ENCODE peak calls at places on chromosomes 1 and 21, in four cellular contexts. E is aorta, Q is suprapubic skin, X is lower leg skin. T is an unnamed sample.

GRCh38 chr21:45209046-45209445 is 78.6 kb downstream of the POFUT2 start:
- DNase-seq in X (no peak), Q (no peak), E (no peak), T (no peak)

GRCh38 chr1:47696911-47697441 is 259.1 kb downstream of the FOXD2 start:
- DNase-seq in X (no peak), E (peak), Q (peak), T (peak)

GRCh38 chr1:42779725-42780124 is 5.1 kb upstream of the TMEM269 start:
- DNase-seq in X (no peak), Q (no peak), E (no peak), T (no peak)

GRCh38 chr1:211742889-211743529 is 67.6 kb upstream of the NEK2 start:
- DNase-seq in X (no peak), Q (no peak), E (no peak), T (no peak)

GRCh38 chr1:237861944-237862343 is 28.8 kb downstream of the ZP4 start:
- DNase-seq in Q (no peak), X (no peak), E (no peak), T (no peak)

GRCh38 chr1:60510162-60510561 is 436.6 kb upstream of the C1orf87 start:
- DNase-seq in X (no peak), Q (no peak), E (no peak), T (no peak)

GRCh38 chr1:117820694-117821381 is 108.6 kb downstream of the GDAP2 start:
- DNase-seq in X (no peak), E (no peak), Q (no peak), T (no peak)

GRCh38 chr1:72063364-72063763 is 219.0 kb downstream of the NEGR1 start:
- DNase-seq in E (no peak), Q (no peak), X (no peak), T (no peak)

GRCh38 chr1:162855461-162856150 is 5.4 kb downstream of the CCDC190 start:
- DNase-seq in Q (no peak), X (no peak), E (no peak), T (no peak)

GRCh38 chr1:58727363-58727762 is 27.5 kb upstream of the MYSM1 start:
- DNase-seq in X (no peak), E (no peak), Q (no peak), T (no peak)

GRCh38 chr1:30915491-30916230 is 7.1 kb upstream of the SDC3 start:
- DNase-seq in X (no peak), E (peak), Q (peak), T (peak)

GRCh38 chr1:178768423-178768822 is 43.4 kb downstream of the RALGPS2 start:
- DNase-seq in Q (no peak), E (no peak), X (no peak), T (no peak)

GRCh38 chr1:17696417-17697301 is 58.5 kb upstream of the ACTL8 start:
- DNase-seq in Q (no peak), E (no peak), X (no peak), T (no peak)

GRCh38 chr1:93588206-93588605 is 93.4 kb downstream of the BCAR3 start:
- DNase-seq in Q (no peak), E (no peak), X (no peak), T (no peak)

GRCh38 chr1:169874229-169874628 is 19.5 kb downstream of the SCYL3 start:
- DNase-seq in X (no peak), Q (no peak), E (no peak), T (no peak)

GRCh38 chr1:27527857-27528700 is 38.1 kb upstream of the WASF2 start:
- DNase-seq in X (peak), Q (peak), E (no peak), T (peak)
- H3K4me3 ChIP-seq in X (no peak), Q (peak), E (no peak), T (peak)

GRCh38 chr1:119569095-119569494 is 62.1 kb downstream of the HSD3B1 start:
- DNase-seq in E (no peak), Q (no peak), X (no peak), T (no peak)
- H3K4me3 ChIP-seq in E (no peak), Q (no peak), X (no peak), T (no peak)

GRCh38 chr1:226734611-226735153 is 4.4 kb downstream of the ITPKB start:
- DNase-seq in E (no peak), X (no peak), Q (no peak), T (no peak)
- H3K4me3 ChIP-seq in E (no peak), X (no peak), Q (peak), T (no peak)

GRCh38 chr21:37045556-37045955 is 27.3 kb downstream of the PIGP start:
- DNase-seq in E (no peak), Q (no peak), X (no peak), T (no peak)
- H3K4me3 ChIP-seq in E (no peak), Q (no peak), X (no peak), T (no peak)

GRCh38 chr1:53890522-53890941 is 935 bp upstream of the YIPF1 start:
- DNase-seq in Q (no peak), E (no peak), X (no peak), T (no peak)
- H3K4me3 ChIP-seq in Q (peak), E (peak), X (no peak), T (no peak)

GRCh38 chr1:32988665-32989064 is 24.1 kb upstream of the RNF19B start:
- DNase-seq in Q (no peak), X (no peak), E (no peak), T (no peak)
- H3K4me3 ChIP-seq in Q (no peak), X (no peak), E (no peak), T (no peak)

GRCh38 chr1:206508956-206509355 is 1.6 kb downstream of the RASSF5 start:
- DNase-seq in X (peak), Q (no peak), E (peak), T (no peak)

GRCh38 chr1:206507395-206508129 is at the start of gene RASSF5:
- DNase-seq in E (peak), X (peak), Q (peak), T (peak)

GRCh38 chr1:206506803-206507394 is 432 bp upstream of the RASSF5 start:
- DNase-seq in E (peak), X (no peak), Q (no peak), T (peak)

GRCh38 chr1:206509612-206510257 is 2.4 kb downstream of the RASSF5 start:
- DNase-seq in Q (no peak), E (peak), X (no peak), T (no peak)

GRCh38 chr1:206508130-206508884 is 976 bp downstream of the RASSF5 start:
- DNase-seq in Q (no peak), X (no peak), E (peak), T (no peak)
- H3K4me3 ChIP-seq in Q (peak), X (peak), E (peak), T (peak)

GRCh38 chr1:5746611-5747427 is 245.4 kb downstream of the NPHP4 start:
- DNase-seq in Q (no peak), E (no peak), X (no peak), T (peak)

GRCh38 chr1:5750186-5751170 is 241.7 kb downstream of the NPHP4 start:
- DNase-seq in Q (no peak), X (no peak), E (peak), T (peak)

GRCh38 chr1:5747428-5748285 is 244.6 kb downstream of the NPHP4 start:
- DNase-seq in Q (no peak), E (no peak), X (no peak), T (peak)

GRCh38 chr1:5745776-5746610 is 246.2 kb downstream of the NPHP4 start:
- DNase-seq in Q (peak), X (peak), E (peak), T (peak)

GRCh38 chr1:5748286-5749225 is 243.7 kb downstream of the NPHP4 start:
- DNase-seq in X (no peak), Q (no peak), E (peak), T (peak)
- H3K4me3 ChIP-seq in X (no peak), Q (no peak), E (no peak), T (no peak)

DNA sequence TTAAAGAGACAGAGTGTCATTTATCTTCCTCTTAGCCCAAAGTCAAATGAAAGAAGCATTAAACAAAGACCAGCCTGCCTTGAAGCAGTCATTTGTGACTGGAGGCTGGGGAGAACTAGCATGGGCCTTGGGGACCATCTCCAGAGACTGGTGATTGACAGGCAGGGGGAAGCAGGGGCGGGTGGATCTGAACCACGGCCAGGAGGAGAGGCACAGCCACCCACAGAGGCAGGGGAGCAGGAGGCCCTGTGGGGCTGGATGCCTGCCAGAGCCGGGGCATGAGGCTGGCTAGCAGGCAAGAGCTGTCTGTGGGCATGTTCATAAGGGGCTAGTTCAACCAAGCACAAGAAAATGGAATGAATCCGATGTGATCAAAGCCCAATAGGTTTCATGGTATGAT is 73.9 kb downstream of the PLXNA2 start:
- DNase-seq in X (no peak), Q (no peak), E (no peak), T (no peak)
- H3K4me3 ChIP-seq in X (no peak), Q (no peak), E (no peak), T (no peak)

T was measured in left lung.